ENCODE peak calls at places on chromosomes 13 and 19, in eight cellular contexts. T, Z, W, A, J, I, D and L are unnamed samples.
A peak's percentile ranks its signal among the peaks of the same experiment; 100 is the strongest.

GRCh38 chr13:59176775-59177174 is 987.0 kb downstream of the DIAPH3 start:
- DNase-seq in T (no peak), Z (peak; percentile 50), W (peak; percentile 8), A (peak; percentile 9), J (no peak), I (no peak), D (no peak), L (no peak)

GRCh38 chr19:7539827-7540425 is 4.4 kb downstream of the PNPLA6 start:
- DNase-seq in T (no peak), Z (no peak), W (no peak), A (no peak), J (no peak), I (no peak), D (no peak), L (no peak)

GRCh38 chr13:111789011-111789410 is 277.9 kb upstream of the SOX1 start:
- DNase-seq in T (no peak), Z (no peak), W (no peak), A (no peak), J (no peak), I (no peak), D (no peak), L (no peak)

GRCh38 chr19:53131085-53131484 is 1.6 kb downstream of the ZNF415 start:
- DNase-seq in T (no peak), Z (peak; percentile 3), W (no peak), A (no peak), J (no peak), I (no peak), D (no peak), L (no peak)

GRCh38 chr19:15285896-15286591 is 46.3 kb downstream of the BRD4 start:
- DNase-seq in T (no peak), Z (peak; percentile 44), W (no peak), A (no peak), J (no peak), I (peak; percentile 75), D (no peak), L (no peak)

GRCh38 chr13:85013006-85013405 is 786.2 kb downstream of the SLITRK6 start:
- DNase-seq in T (no peak), Z (no peak), W (no peak), A (no peak), J (no peak), I (no peak), D (no peak), L (no peak)

GRCh38 chr19:49997709-49998108 is 27.5 kb downstream of the VRK3 start:
- DNase-seq in T (peak; percentile 49), Z (peak; percentile 85), W (peak; percentile 83), A (peak; percentile 56), J (peak; percentile 42), I (peak; percentile 26), D (no peak), L (no peak)

GRCh38 chr13:80716610-80717081 is 375.7 kb upstream of the SPRY2 start:
- DNase-seq in T (no peak), Z (peak; percentile 64), W (no peak), A (no peak), J (peak; percentile 28), I (no peak), D (no peak), L (no peak)

GRCh38 chr19:8638078-8638619 is 7.7 kb downstream of the NFILZ start:
- DNase-seq in T (no peak), Z (no peak), W (no peak), A (peak; percentile 71), J (no peak), I (no peak), D (no peak), L (peak; percentile 81)

GRCh38 chr19:51181377-51181912 is 39.3 kb downstream of the SIGLEC7 start:
- DNase-seq in T (no peak), Z (no peak), W (no peak), A (no peak), J (no peak), I (no peak), D (no peak), L (no peak)

DNA sequence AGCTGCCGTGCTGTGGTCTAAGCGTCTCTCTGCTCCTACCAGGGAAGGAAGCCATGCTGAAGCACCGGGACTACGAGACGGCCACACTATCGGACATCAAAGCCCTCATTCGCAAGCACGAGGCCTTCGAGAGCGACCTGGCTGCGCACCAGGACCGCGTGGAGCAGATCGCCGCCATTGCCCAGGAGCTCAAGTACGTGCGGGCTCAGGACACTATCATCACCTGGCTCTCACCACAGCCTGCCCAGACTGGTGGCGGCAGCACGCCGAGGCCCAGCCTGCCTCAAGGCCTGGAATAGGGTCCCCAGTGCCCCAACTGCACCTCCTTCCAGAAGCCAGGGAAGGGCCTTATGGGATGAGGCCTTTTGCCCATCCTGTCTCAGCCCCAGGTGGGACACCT is 22.8 kb downstream of the CAPN12 start:
- DNase-seq in T (no peak), Z (no peak), W (no peak), A (no peak), J (no peak), I (no peak), D (no peak), L (no peak)
- TF ChIP-seq POLR2AphosphoS5 in T (no peak), Z (no peak), W (no peak), A (no peak), J (no peak), I (no peak), D (no peak), L (no peak)

GRCh38 chr19:55452381-55453325 is 8.8 kb downstream of the ISOC2 start:
- DNase-seq in T (no peak), Z (peak; percentile 95), W (peak; percentile 90), A (peak; percentile 44), J (peak; percentile 59), I (no peak), D (no peak), L (peak; percentile 91)
- TF ChIP-seq EZH2 in T (no peak), Z (peak; percentile 24), W (no peak), A (no peak), J (no peak), I (no peak), D (no peak), L (no peak)

GRCh38 chr19:1302534-1303239 is 17.0 kb downstream of the EFNA2 start:
- DNase-seq in T (no peak), Z (no peak), W (no peak), A (no peak), J (no peak), I (no peak), D (no peak), L (no peak)

GRCh38 chr19:1299822-1300221 is 14.1 kb downstream of the EFNA2 start:
- DNase-seq in T (no peak), Z (no peak), W (no peak), A (no peak), J (no peak), I (no peak), D (no peak), L (no peak)

GRCh38 chr19:1298235-1298634 is 12.6 kb downstream of the EFNA2 start:
- DNase-seq in T (no peak), Z (no peak), W (no peak), A (no peak), J (no peak), I (no peak), D (no peak), L (no peak)

GRCh38 chr19:1304197-1304924 is 18.7 kb downstream of the EFNA2 start:
- DNase-seq in T (no peak), Z (no peak), W (no peak), A (peak; percentile 81), J (no peak), I (no peak), D (no peak), L (no peak)

DNA sequence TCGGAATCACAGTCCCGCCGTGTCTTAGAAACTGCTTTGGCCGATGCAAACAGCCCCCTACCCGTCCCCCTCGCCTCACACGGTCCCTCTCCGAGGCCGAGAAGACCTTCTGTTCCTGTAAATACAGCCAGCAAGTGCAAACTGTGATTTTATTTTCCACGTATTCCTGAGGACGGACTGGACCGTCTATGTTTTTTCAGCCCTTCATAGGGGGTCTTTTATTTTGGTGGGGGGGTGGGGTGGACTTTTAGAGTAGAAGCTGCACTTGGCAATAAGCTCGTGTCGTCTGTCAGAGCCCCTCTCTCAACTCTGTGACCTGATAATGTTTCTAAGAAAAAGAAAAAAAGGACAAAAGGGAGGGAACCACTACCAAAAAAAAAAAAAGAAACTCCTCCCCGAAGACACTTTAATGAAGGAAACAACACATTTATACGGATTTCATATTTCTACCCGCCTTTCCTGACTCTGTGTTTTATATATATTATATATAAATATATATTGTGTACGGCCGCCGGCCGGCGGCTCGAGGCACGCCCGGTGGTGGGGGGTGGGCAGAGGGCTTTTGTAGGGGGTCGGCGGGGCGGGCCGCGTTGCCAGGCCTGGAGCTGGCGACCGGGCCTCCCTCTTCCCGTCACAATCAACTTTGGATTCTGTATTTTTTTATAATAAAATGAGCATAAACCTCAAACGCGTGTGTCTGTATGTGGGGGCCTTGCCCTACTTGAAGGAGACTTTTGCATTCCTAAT is 15.2 kb downstream of the EFNA2 start:
- DNase-seq in T (no peak), Z (no peak), W (no peak), A (no peak), J (no peak), I (no peak), D (no peak), L (no peak)
- TF ChIP-seq POLR2AphosphoS5 in T (no peak), Z (no peak), W (no peak), A (no peak), J (no peak), I (no peak), D (no peak), L (no peak)

GRCh38 chr19:32687681-32688080 is 3.9 kb upstream of the NUDT19 start:
- DNase-seq in T (no peak), Z (no peak), W (peak; percentile 61), A (no peak), J (no peak), I (no peak), D (no peak), L (no peak)

GRCh38 chr19:32691291-32691951 is at the start of gene NUDT19:
- DNase-seq in T (peak; percentile 75), Z (no peak), W (peak; percentile 79), A (peak; percentile 78), J (peak; percentile 83), I (peak; percentile 62), D (no peak), L (no peak)

GRCh38 chr19:32688315-32688714 is 3.3 kb upstream of the NUDT19 start:
- DNase-seq in T (no peak), Z (no peak), W (no peak), A (no peak), J (no peak), I (no peak), D (no peak), L (no peak)

GRCh38 chr19:32692727-32693061 is 1.1 kb downstream of the NUDT19 start:
- DNase-seq in T (no peak), Z (no peak), W (no peak), A (no peak), J (no peak), I (no peak), D (no peak), L (no peak)

DNA sequence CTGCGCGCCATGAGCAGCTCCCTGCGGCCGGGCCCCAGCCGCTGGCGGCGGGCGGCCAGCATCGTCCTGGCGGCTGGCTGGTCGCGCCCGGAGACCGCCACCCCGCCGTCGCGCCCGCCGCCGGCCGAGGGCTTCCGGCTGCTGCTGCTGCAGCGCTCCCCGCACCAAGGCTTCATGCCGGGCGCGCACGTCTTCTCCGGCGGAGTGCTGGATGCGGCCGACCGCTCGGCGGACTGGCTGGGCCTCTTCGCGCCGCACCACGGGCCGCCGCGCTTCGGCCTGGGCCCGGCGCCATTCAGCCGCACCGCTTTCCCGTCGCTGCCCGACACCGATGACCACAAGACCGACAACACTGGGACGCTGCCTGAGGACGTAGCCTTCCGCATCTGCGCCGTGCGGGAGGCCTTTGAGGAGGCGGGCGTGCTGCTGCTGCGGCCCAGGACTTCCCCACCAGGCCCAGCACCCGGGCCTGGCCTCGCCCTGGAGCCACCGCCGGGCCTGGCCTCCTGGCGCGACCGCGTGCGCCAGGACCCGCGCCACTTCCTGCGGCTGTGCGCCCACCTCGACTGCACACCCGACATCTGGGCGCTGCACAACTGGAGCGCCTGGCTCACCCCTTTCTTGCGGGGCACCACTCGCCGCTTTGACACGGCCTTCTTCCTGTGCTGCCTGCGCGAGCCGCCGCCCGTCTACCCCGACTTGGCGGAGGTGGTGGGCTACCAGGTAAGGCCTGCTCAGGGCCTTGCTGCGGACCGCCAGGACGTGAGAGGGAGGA is 518 bp downstream of the NUDT19 start:
- DNase-seq in T (no peak), Z (peak; percentile 65), W (peak; percentile 58), A (no peak), J (peak; percentile 83), I (no peak), D (no peak), L (no peak)
- TF ChIP-seq EZH2 in T (no peak), Z (no peak), W (no peak), A (no peak), J (no peak), I (no peak), D (no peak), L (no peak)